ENCODE peak calls at places on chromosomes 13 and 19, in nine cellular contexts. One of them, this sample, is unnamed.

GRCh38 chr13:81395368-81395767 is 1054.4 kb upstream of the SPRY2 start:
- DNase-seq in fibroblast of lung: no peak
- DNase-seq in CD4-positive, alpha-beta T cell: no peak
- DNase-seq in breast epithelium: no peak
- DNase-seq in thyroid gland: no peak
- DNase-seq in psoas muscle: no peak
- DNase-seq in nephron progenitor cell: peak; percentile 42
- DNase-seq in pancreas: no peak
- DNase-seq in MCF 10A: no peak
- DNase-seq in this sample: no peak

GRCh38 chr19:39499082-39499642 is 415 bp downstream of the DLL3 start:
- DNase-seq in fibroblast of lung: peak; percentile 16
- DNase-seq in CD4-positive, alpha-beta T cell: no peak
- DNase-seq in breast epithelium: no peak
- DNase-seq in thyroid gland: no peak
- DNase-seq in psoas muscle: no peak
- DNase-seq in nephron progenitor cell: peak; percentile 67
- DNase-seq in pancreas: no peak
- DNase-seq in MCF 10A: no peak
- DNase-seq in this sample: no peak

GRCh38 chr13:35388979-35389378 is 87.5 kb downstream of the MAB21L1 start:
- DNase-seq in fibroblast of lung: peak; percentile 36
- DNase-seq in CD4-positive, alpha-beta T cell: no peak
- DNase-seq in breast epithelium: no peak
- DNase-seq in thyroid gland: no peak
- DNase-seq in psoas muscle: no peak
- DNase-seq in nephron progenitor cell: no peak
- DNase-seq in pancreas: no peak
- DNase-seq in MCF 10A: no peak
- DNase-seq in this sample: no peak

GRCh38 chr19:10353793-10354391 is 14.5 kb upstream of the ICAM3 start:
- DNase-seq in fibroblast of lung: peak; percentile 19
- DNase-seq in CD4-positive, alpha-beta T cell: no peak
- DNase-seq in breast epithelium: no peak
- DNase-seq in thyroid gland: peak; percentile 46
- DNase-seq in psoas muscle: peak; percentile 62
- DNase-seq in nephron progenitor cell: peak; percentile 99
- DNase-seq in pancreas: no peak
- DNase-seq in MCF 10A: no peak
- DNase-seq in this sample: peak; percentile 54

GRCh38 chr19:4186087-4186993 is 3.9 kb downstream of the ANKRD24 start:
- DNase-seq in fibroblast of lung: peak; percentile 31
- DNase-seq in CD4-positive, alpha-beta T cell: peak; percentile 71
- DNase-seq in breast epithelium: no peak
- DNase-seq in thyroid gland: peak; percentile 46
- DNase-seq in psoas muscle: peak; percentile 68
- DNase-seq in nephron progenitor cell: peak; percentile 94
- DNase-seq in pancreas: peak; percentile 90
- DNase-seq in MCF 10A: peak; percentile 86
- DNase-seq in this sample: peak; percentile 86

GRCh38 chr19:16167055-16167454 is 6.3 kb downstream of the CIB3 start:
- DNase-seq in fibroblast of lung: no peak
- DNase-seq in CD4-positive, alpha-beta T cell: no peak
- DNase-seq in breast epithelium: no peak
- DNase-seq in thyroid gland: no peak
- DNase-seq in psoas muscle: no peak
- DNase-seq in nephron progenitor cell: no peak
- DNase-seq in pancreas: no peak
- DNase-seq in MCF 10A: no peak
- DNase-seq in this sample: no peak

GRCh38 chr19:38425810-38426466 is at the start of gene RASGRP4:
- DNase-seq in fibroblast of lung: no peak
- DNase-seq in CD4-positive, alpha-beta T cell: no peak
- DNase-seq in breast epithelium: no peak
- DNase-seq in thyroid gland: no peak
- DNase-seq in psoas muscle: no peak
- DNase-seq in nephron progenitor cell: peak; percentile 33
- DNase-seq in pancreas: no peak
- DNase-seq in MCF 10A: no peak
- DNase-seq in this sample: no peak

GRCh38 chr19:2495651-2496316 is 19.9 kb downstream of the GADD45B start:
- DNase-seq in fibroblast of lung: no peak
- DNase-seq in CD4-positive, alpha-beta T cell: no peak
- DNase-seq in breast epithelium: peak; percentile 30
- DNase-seq in thyroid gland: peak; percentile 78
- DNase-seq in psoas muscle: no peak
- DNase-seq in nephron progenitor cell: no peak
- DNase-seq in pancreas: peak; percentile 61
- DNase-seq in MCF 10A: peak; percentile 21
- DNase-seq in this sample: no peak

GRCh38 chr19:10104665-10105221 is 1.4 kb upstream of the PPAN start:
- DNase-seq in fibroblast of lung: no peak
- DNase-seq in CD4-positive, alpha-beta T cell: peak; percentile 69
- DNase-seq in breast epithelium: no peak
- DNase-seq in thyroid gland: no peak
- DNase-seq in psoas muscle: no peak
- DNase-seq in nephron progenitor cell: no peak
- DNase-seq in pancreas: no peak
- DNase-seq in MCF 10A: no peak
- DNase-seq in this sample: no peak

GRCh38 chr19:11798391-11799296 is at the start of gene ZNF491:
- DNase-seq in fibroblast of lung: peak; percentile 86
- DNase-seq in CD4-positive, alpha-beta T cell: peak; percentile 77
- DNase-seq in breast epithelium: peak; percentile 82
- DNase-seq in thyroid gland: peak; percentile 97
- DNase-seq in psoas muscle: peak; percentile 91
- DNase-seq in nephron progenitor cell: peak; percentile 92
- DNase-seq in pancreas: peak; percentile 92
- DNase-seq in MCF 10A: no peak
- DNase-seq in this sample: peak; percentile 80
- TF ChIP-seq CTCF in fibroblast of lung: no peak
- TF ChIP-seq CTCF in CD4-positive, alpha-beta T cell: no peak
- TF ChIP-seq CTCF in breast epithelium: no peak
- TF ChIP-seq CTCF in thyroid gland: no peak
- TF ChIP-seq CTCF in psoas muscle: peak; percentile 14
- TF ChIP-seq CTCF in nephron progenitor cell: peak; percentile 30
- TF ChIP-seq CTCF in pancreas: no peak
- TF ChIP-seq CTCF in MCF 10A: no peak
- TF ChIP-seq CTCF in this sample: peak; percentile 30

GRCh38 chr19:49672131-49672919 is 4.7 kb upstream of the PRMT1 start:
- DNase-seq in fibroblast of lung: peak; percentile 52
- DNase-seq in CD4-positive, alpha-beta T cell: peak; percentile 64
- DNase-seq in breast epithelium: no peak
- DNase-seq in thyroid gland: peak; percentile 97
- DNase-seq in psoas muscle: peak; percentile 80
- DNase-seq in nephron progenitor cell: peak; percentile 89
- DNase-seq in pancreas: peak; percentile 93
- DNase-seq in MCF 10A: peak; percentile 76
- DNase-seq in this sample: peak; percentile 83
- TF ChIP-seq CTCF in fibroblast of lung: peak; percentile 92
- TF ChIP-seq CTCF in CD4-positive, alpha-beta T cell: peak; percentile 91
- TF ChIP-seq CTCF in breast epithelium: peak; percentile 54
- TF ChIP-seq CTCF in thyroid gland: peak; percentile 87
- TF ChIP-seq CTCF in psoas muscle: peak; percentile 88
- TF ChIP-seq CTCF in nephron progenitor cell: peak; percentile 80
- TF ChIP-seq CTCF in pancreas: peak; percentile 87
- TF ChIP-seq CTCF in MCF 10A: peak; percentile 80
- TF ChIP-seq CTCF in this sample: peak; percentile 82

DNA sequence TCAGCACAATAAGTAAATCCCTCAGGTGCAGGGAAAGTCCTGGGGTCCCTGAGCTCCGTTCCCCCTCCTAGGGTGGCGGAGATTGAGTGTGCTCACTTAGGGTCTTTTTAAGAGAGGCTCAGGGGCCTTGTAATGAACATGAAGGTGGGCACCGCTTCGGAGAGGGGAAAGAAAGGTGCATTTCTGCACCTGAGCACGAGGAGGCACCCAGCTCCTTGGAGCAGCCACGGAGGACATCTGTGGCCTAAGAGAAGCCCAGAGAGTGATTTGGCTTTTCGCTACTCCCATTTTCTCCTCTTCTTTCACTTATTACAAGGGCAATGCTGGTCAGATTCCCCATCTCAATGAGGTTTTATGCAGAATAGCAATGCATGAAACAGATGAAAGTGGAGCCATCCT is 86.7 kb upstream of the RAP2A start:
- DNase-seq in fibroblast of lung: no peak
- DNase-seq in CD4-positive, alpha-beta T cell: no peak
- DNase-seq in breast epithelium: no peak
- DNase-seq in thyroid gland: no peak
- DNase-seq in psoas muscle: no peak
- DNase-seq in nephron progenitor cell: no peak
- DNase-seq in pancreas: no peak
- DNase-seq in MCF 10A: no peak
- DNase-seq in this sample: no peak
- TF ChIP-seq CTCF in fibroblast of lung: no peak
- TF ChIP-seq CTCF in CD4-positive, alpha-beta T cell: no peak
- TF ChIP-seq CTCF in breast epithelium: no peak
- TF ChIP-seq CTCF in thyroid gland: no peak
- TF ChIP-seq CTCF in psoas muscle: no peak
- TF ChIP-seq CTCF in nephron progenitor cell: no peak
- TF ChIP-seq CTCF in pancreas: no peak
- TF ChIP-seq CTCF in MCF 10A: no peak
- TF ChIP-seq CTCF in this sample: no peak

DNA sequence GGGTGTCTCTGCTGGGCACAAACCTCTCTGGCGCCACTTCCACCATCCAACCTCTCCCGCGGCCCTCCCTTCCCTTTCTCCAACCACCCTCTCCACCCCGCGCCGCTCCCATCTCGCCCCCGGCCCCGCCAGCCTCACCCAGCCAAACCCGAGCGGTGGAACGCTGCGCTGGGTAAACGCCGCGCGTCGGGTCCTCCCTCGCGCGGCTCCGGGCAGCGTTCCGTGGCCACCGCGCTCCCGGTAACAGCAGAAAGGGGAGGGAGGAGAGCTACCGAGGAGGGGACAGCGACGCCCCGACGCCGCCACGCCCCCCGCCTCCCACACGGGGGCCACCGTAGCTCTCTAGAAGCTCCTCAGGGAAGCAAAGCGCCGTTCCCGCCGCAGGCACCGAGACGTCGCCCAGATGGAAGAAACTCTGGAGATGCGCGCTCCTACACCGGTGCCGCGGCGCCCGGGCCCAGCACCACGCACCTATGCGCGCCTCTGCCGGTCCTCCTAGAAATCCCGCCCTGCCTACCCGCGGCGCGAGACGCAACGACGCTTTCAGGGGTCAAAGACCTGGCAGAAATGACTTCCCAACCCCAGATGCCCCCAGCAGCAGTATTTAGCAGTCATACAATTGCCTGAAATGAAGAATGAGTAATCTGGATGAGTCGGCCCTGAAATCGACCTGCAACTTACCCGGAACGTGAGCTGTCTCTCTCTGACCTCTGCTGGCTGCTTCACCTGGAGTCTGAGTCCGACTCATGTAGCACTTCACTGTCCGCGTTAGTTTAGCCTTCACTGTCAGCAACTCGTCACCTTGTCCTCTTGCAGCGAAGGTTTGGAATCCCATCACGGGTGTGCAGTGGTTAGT is at the start of gene RUBCNL:
- DNase-seq in fibroblast of lung: peak; percentile 30
- DNase-seq in CD4-positive, alpha-beta T cell: no peak
- DNase-seq in breast epithelium: no peak
- DNase-seq in thyroid gland: peak; percentile 24
- DNase-seq in psoas muscle: peak; percentile 37
- DNase-seq in nephron progenitor cell: peak; percentile 82
- DNase-seq in pancreas: peak; percentile 63
- DNase-seq in MCF 10A: peak; percentile 68
- DNase-seq in this sample: no peak
- TF ChIP-seq CTCF in fibroblast of lung: no peak
- TF ChIP-seq CTCF in CD4-positive, alpha-beta T cell: no peak
- TF ChIP-seq CTCF in breast epithelium: no peak
- TF ChIP-seq CTCF in thyroid gland: no peak
- TF ChIP-seq CTCF in psoas muscle: no peak
- TF ChIP-seq CTCF in nephron progenitor cell: no peak
- TF ChIP-seq CTCF in pancreas: no peak
- TF ChIP-seq CTCF in MCF 10A: no peak
- TF ChIP-seq CTCF in this sample: no peak

GRCh38 chr19:18439025-18439909 is 1.3 kb upstream of the ISYNA1 start:
- DNase-seq in fibroblast of lung: peak; percentile 57
- DNase-seq in CD4-positive, alpha-beta T cell: no peak
- DNase-seq in breast epithelium: no peak
- DNase-seq in thyroid gland: no peak
- DNase-seq in psoas muscle: no peak
- DNase-seq in nephron progenitor cell: no peak
- DNase-seq in pancreas: no peak
- DNase-seq in MCF 10A: peak; percentile 95
- DNase-seq in this sample: no peak
- TF ChIP-seq CTCF in fibroblast of lung: no peak
- TF ChIP-seq CTCF in CD4-positive, alpha-beta T cell: no peak
- TF ChIP-seq CTCF in breast epithelium: no peak
- TF ChIP-seq CTCF in thyroid gland: no peak
- TF ChIP-seq CTCF in psoas muscle: no peak
- TF ChIP-seq CTCF in nephron progenitor cell: no peak
- TF ChIP-seq CTCF in pancreas: no peak
- TF ChIP-seq CTCF in MCF 10A: no peak
- TF ChIP-seq CTCF in this sample: no peak

DNA sequence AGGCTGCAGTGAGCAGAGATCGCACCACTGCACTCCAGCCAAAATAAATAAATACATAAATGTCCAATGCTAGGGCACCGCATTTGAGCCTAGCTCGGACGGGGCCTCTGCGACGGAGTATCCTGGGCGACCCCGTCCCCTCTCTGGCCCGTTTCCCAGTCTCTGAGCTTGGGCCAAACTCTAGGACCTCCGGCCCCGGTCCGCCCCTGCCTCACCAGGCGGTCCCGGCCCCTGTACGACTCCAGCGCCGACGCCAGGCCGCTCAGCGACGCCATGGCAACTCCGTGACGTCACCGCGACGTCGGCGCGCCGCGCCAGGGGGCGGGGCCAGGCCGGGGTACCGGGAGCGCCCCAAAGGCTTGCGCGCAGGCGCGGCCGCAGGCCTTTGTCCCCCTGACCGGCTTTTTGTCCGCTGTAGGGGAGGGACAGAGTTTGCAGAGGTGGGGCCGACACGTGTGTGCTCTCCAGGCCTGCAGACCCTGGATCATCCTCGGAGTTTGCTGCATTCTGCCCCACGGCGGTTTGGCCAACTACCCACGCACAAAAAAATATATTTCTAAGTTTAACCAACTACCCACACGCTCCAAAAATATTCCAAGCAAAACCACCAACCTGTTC is at the start of gene PEX11G:
- DNase-seq in fibroblast of lung: peak; percentile 81
- DNase-seq in CD4-positive, alpha-beta T cell: peak; percentile 86
- DNase-seq in breast epithelium: peak; percentile 82
- DNase-seq in thyroid gland: peak; percentile 89
- DNase-seq in psoas muscle: peak; percentile 92
- DNase-seq in nephron progenitor cell: peak; percentile 95
- DNase-seq in pancreas: peak; percentile 97
- DNase-seq in MCF 10A: peak; percentile 84
- DNase-seq in this sample: peak; percentile 95
- TF ChIP-seq CTCF in fibroblast of lung: no peak
- TF ChIP-seq CTCF in CD4-positive, alpha-beta T cell: no peak
- TF ChIP-seq CTCF in breast epithelium: no peak
- TF ChIP-seq CTCF in thyroid gland: no peak
- TF ChIP-seq CTCF in psoas muscle: no peak
- TF ChIP-seq CTCF in nephron progenitor cell: no peak
- TF ChIP-seq CTCF in pancreas: no peak
- TF ChIP-seq CTCF in MCF 10A: no peak
- TF ChIP-seq CTCF in this sample: no peak